ENCODE peak calls at places on chromosomes 5 and 9, in seven cellular contexts. One of them, this sample, is unnamed.

GRCh38 chr5:58706746-58707145 is 123.9 kb downstream of the RAB3C start:
- DNase-seq in A549: no peak
- DNase-seq in K562: no peak
- DNase-seq in HepG2: no peak
- DNase-seq in HCT116: no peak
- DNase-seq in H1: no peak
- DNase-seq in IMR-90: no peak
- DNase-seq in this sample: no peak

GRCh38 chr5:106454050-106454449 is 1216.7 kb downstream of the EFNA5 start:
- DNase-seq in HCT116: no peak
- DNase-seq in K562: no peak
- DNase-seq in A549: no peak
- DNase-seq in HepG2: no peak
- DNase-seq in IMR-90: no peak
- DNase-seq in H1: no peak
- DNase-seq in this sample: no peak

GRCh38 chr5:67996596-67996995 is 219.0 kb upstream of the PIK3R1 start:
- DNase-seq in HCT116: no peak
- DNase-seq in IMR-90: no peak
- DNase-seq in A549: no peak
- DNase-seq in H1: no peak
- DNase-seq in K562: no peak
- DNase-seq in HepG2: no peak
- DNase-seq in this sample: no peak

GRCh38 chr9:105132576-105132975 is 111.9 kb upstream of the SLC44A1 start:
- DNase-seq in K562: no peak
- DNase-seq in A549: peak; percentile 68
- DNase-seq in H1: no peak
- DNase-seq in HCT116: peak; percentile 33
- DNase-seq in HepG2: peak; percentile 43
- DNase-seq in IMR-90: peak; percentile 95
- DNase-seq in this sample: no peak

GRCh38 chr5:127959152-127959764 is 124.3 kb upstream of the SLC12A2 start:
- DNase-seq in A549: peak; percentile 47
- DNase-seq in IMR-90: peak; percentile 92
- DNase-seq in H1: no peak
- DNase-seq in HCT116: peak; percentile 39
- DNase-seq in HepG2: peak; percentile 59
- DNase-seq in K562: no peak
- DNase-seq in this sample: no peak

GRCh38 chr5:138105709-138106108 is 21.9 kb downstream of the WNT8A start:
- DNase-seq in HCT116: no peak
- DNase-seq in H1: no peak
- DNase-seq in K562: no peak
- DNase-seq in A549: no peak
- DNase-seq in IMR-90: no peak
- DNase-seq in HepG2: no peak
- DNase-seq in this sample: no peak

GRCh38 chr5:68795190-68795589 is 298.6 kb upstream of the SLC30A5 start:
- DNase-seq in HepG2: no peak
- DNase-seq in K562: no peak
- DNase-seq in IMR-90: no peak
- DNase-seq in HCT116: no peak
- DNase-seq in A549: no peak
- DNase-seq in H1: no peak
- DNase-seq in this sample: no peak

GRCh38 chr9:81393985-81394811 is 295.1 kb downstream of the TLE1 start:
- DNase-seq in IMR-90: peak; percentile 61
- DNase-seq in K562: no peak
- DNase-seq in HCT116: no peak
- DNase-seq in HepG2: no peak
- DNase-seq in A549: no peak
- DNase-seq in H1: no peak
- DNase-seq in this sample: no peak

GRCh38 chr9:22169243-22169642 is 160.1 kb upstream of the CDKN2B start:
- DNase-seq in H1: no peak
- DNase-seq in K562: no peak
- DNase-seq in HCT116: no peak
- DNase-seq in A549: no peak
- DNase-seq in IMR-90: peak; percentile 79
- DNase-seq in HepG2: no peak
- DNase-seq in this sample: no peak

GRCh38 chr5:13566903-13567339 is 377.6 kb downstream of the DNAH5 start:
- DNase-seq in A549: peak; percentile 25
- DNase-seq in K562: no peak
- DNase-seq in IMR-90: peak; percentile 87
- DNase-seq in HCT116: no peak
- DNase-seq in HepG2: no peak
- DNase-seq in H1: no peak
- DNase-seq in this sample: no peak

GRCh38 chr9:13778486-13779110 is 499.1 kb upstream of the MPDZ start:
- DNase-seq in K562: no peak
- DNase-seq in HepG2: no peak
- DNase-seq in IMR-90: peak; percentile 4
- DNase-seq in A549: no peak
- DNase-seq in H1: no peak
- DNase-seq in HCT116: no peak
- DNase-seq in this sample: no peak

GRCh38 chr9:132030626-132031325 is 48.9 kb downstream of the MED27 start:
- DNase-seq in HCT116: no peak
- DNase-seq in A549: no peak
- DNase-seq in H1: peak; percentile 33
- DNase-seq in HepG2: no peak
- DNase-seq in K562: no peak
- DNase-seq in IMR-90: no peak
- DNase-seq in this sample: no peak

GRCh38 chr5:568061-568781 is 43.9 kb upstream of the CEP72 start:
- DNase-seq in HepG2: no peak
- DNase-seq in A549: no peak
- DNase-seq in K562: no peak
- DNase-seq in HCT116: no peak
- DNase-seq in H1: no peak
- DNase-seq in IMR-90: no peak
- DNase-seq in this sample: no peak

GRCh38 chr5:179217356-179217755 is 127.9 kb downstream of the ADAMTS2 start:
- DNase-seq in IMR-90: peak; percentile 42
- DNase-seq in A549: no peak
- DNase-seq in K562: no peak
- DNase-seq in H1: no peak
- DNase-seq in HepG2: no peak
- DNase-seq in HCT116: no peak
- DNase-seq in this sample: no peak

GRCh38 chr5:14813747-14814146 is 57.8 kb downstream of the ANKH start:
- DNase-seq in IMR-90: no peak
- DNase-seq in K562: no peak
- DNase-seq in H1: no peak
- DNase-seq in HepG2: no peak
- DNase-seq in A549: no peak
- DNase-seq in HCT116: no peak
- DNase-seq in this sample: no peak

GRCh38 chr5:14809369-14810144 is 62.0 kb downstream of the ANKH start:
- DNase-seq in HCT116: peak; percentile 79
- DNase-seq in K562: peak; percentile 16
- DNase-seq in HepG2: peak; percentile 65
- DNase-seq in H1: no peak
- DNase-seq in IMR-90: peak; percentile 93
- DNase-seq in A549: peak; percentile 37
- DNase-seq in this sample: peak; percentile 88

GRCh38 chr5:14812166-14812565 is 59.4 kb downstream of the ANKH start:
- DNase-seq in K562: no peak
- DNase-seq in HepG2: no peak
- DNase-seq in H1: no peak
- DNase-seq in HCT116: no peak
- DNase-seq in A549: no peak
- DNase-seq in IMR-90: no peak
- DNase-seq in this sample: no peak

GRCh38 chr5:14810282-14810681 is 61.3 kb downstream of the ANKH start:
- DNase-seq in K562: no peak
- DNase-seq in HCT116: no peak
- DNase-seq in A549: no peak
- DNase-seq in IMR-90: no peak
- DNase-seq in H1: no peak
- DNase-seq in HepG2: no peak
- DNase-seq in this sample: no peak

DNA sequence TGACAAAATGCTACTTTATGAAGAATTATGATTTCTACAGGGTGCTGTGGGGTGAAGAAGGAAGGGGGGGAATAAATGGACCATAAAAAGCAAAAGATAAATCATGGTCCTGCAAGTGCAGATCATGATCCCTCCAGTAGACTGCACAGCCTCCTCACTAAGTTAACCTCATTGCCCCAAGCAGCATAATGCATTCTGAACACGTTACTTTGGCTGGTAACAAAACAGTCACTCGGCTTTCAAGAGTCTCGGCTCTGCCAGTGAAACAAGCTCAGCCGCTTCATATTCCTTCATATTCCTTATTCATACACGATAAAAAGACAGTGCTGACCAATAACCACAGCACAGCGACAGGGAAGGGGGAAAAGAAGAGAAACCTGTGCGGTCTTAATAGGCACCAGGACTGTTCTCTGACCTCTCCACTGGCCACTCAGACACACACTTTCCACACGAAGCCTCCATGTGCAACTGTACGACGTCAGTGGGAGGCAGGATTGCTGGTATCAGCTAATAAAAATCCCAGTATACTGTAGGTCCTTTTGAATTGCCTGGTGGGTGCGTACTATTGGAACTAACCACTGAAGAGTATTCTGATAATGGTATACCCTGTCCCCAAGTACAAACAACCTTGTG is 60.5 kb downstream of the ANKH start:
- DNase-seq in HepG2: no peak
- DNase-seq in K562: no peak
- DNase-seq in H1: no peak
- DNase-seq in HCT116: no peak
- DNase-seq in A549: no peak
- DNase-seq in IMR-90: no peak
- DNase-seq in this sample: no peak
- TF ChIP-seq CEBPB in HepG2: no peak
- TF ChIP-seq CEBPB in K562: no peak
- TF ChIP-seq CEBPB in H1: no peak
- TF ChIP-seq CEBPB in HCT116: no peak
- TF ChIP-seq CEBPB in A549: no peak
- TF ChIP-seq CEBPB in IMR-90: no peak
- TF ChIP-seq CEBPB in this sample: no peak

DNA sequence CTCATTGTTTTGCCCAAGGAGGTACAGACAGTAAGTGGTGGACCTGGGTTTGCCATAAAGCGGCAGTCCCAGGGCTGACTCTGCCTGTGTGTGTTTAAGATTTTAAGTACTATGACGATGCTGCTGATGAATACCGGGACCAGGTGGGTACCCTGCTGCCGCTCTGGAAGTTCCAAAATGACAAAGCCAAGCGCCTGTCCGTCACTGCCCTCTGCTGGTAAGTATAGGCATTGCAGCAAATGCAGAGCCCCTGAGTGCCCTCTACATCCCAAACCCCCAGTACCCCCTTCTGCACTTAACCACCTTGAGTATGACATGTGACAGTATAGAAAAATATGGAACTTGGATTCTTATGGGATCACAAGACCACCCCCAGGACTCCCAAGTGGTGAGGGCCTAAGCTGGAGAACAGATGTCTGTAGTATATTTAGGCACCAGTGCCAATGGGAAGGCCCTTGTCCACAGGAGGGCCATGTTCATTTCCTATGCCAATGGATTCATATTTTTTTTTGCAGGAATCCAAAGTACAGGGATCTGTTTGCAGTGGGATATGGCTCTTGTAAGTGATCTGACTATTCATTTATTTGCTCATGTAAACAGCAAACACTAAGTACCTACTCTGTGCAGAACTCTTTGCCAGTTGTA is 22.0 kb downstream of the ENHO start:
- DNase-seq in H1: peak; percentile 91
- DNase-seq in A549: peak; percentile 73
- DNase-seq in IMR-90: peak; percentile 19
- DNase-seq in HepG2: peak; percentile 18
- DNase-seq in K562: peak; percentile 73
- DNase-seq in HCT116: peak; percentile 29
- DNase-seq in this sample: no peak
- TF ChIP-seq CEBPB in H1: no peak
- TF ChIP-seq CEBPB in A549: no peak
- TF ChIP-seq CEBPB in IMR-90: no peak
- TF ChIP-seq CEBPB in HepG2: no peak
- TF ChIP-seq CEBPB in K562: no peak
- TF ChIP-seq CEBPB in HCT116: no peak
- TF ChIP-seq CEBPB in this sample: no peak

DNA sequence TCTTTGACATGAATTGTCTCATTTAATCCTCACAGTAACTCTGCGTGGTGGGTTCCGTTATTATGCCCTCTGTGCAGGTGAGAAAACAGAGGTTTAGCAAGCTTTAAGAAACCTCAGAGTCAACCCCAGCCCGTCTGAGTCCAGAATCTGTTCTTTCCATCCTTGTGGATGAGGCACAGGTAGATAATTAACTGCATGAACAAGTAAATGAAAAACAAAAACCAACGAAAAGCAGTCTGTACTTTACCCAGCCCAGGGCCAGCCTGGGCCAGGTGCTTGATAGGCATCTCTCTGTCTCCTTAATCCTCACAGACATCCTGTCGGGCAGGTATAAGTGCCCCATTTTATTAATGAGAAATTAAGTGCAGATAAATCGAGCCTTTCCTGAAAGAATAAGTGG is 25.3 kb upstream of the CXCL14 start:
- DNase-seq in A549: no peak
- DNase-seq in HCT116: no peak
- DNase-seq in IMR-90: no peak
- DNase-seq in K562: no peak
- DNase-seq in HepG2: no peak
- DNase-seq in H1: no peak
- DNase-seq in this sample: no peak
- TF ChIP-seq CEBPB in A549: no peak
- TF ChIP-seq CEBPB in HCT116: no peak
- TF ChIP-seq CEBPB in IMR-90: no peak
- TF ChIP-seq CEBPB in K562: no peak
- TF ChIP-seq CEBPB in HepG2: no peak
- TF ChIP-seq CEBPB in H1: no peak
- TF ChIP-seq CEBPB in this sample: no peak

GRCh38 chr5:141518616-141519015 is 29.7 kb downstream of the PCDHGC5 start:
- DNase-seq in K562: no peak
- DNase-seq in H1: no peak
- DNase-seq in IMR-90: no peak
- DNase-seq in HepG2: no peak
- DNase-seq in A549: no peak
- DNase-seq in HCT116: no peak
- DNase-seq in this sample: no peak

GRCh38 chr5:141521244-141521781 is 32.4 kb downstream of the PCDHGC5 start:
- DNase-seq in IMR-90: peak; percentile 100
- DNase-seq in H1: no peak
- DNase-seq in A549: peak; percentile 74
- DNase-seq in HCT116: peak; percentile 98
- DNase-seq in HepG2: peak; percentile 81
- DNase-seq in K562: no peak
- DNase-seq in this sample: no peak

GRCh38 chr5:141517902-141518610 is 29.2 kb downstream of the PCDHGC5 start:
- DNase-seq in A549: no peak
- DNase-seq in HepG2: no peak
- DNase-seq in HCT116: no peak
- DNase-seq in K562: no peak
- DNase-seq in IMR-90: peak; percentile 87
- DNase-seq in H1: no peak
- DNase-seq in this sample: no peak

GRCh38 chr5:141517321-141517720 is 28.4 kb downstream of the PCDHGC5 start:
- DNase-seq in A549: no peak
- DNase-seq in H1: no peak
- DNase-seq in IMR-90: no peak
- DNase-seq in K562: no peak
- DNase-seq in HepG2: no peak
- DNase-seq in HCT116: no peak
- DNase-seq in this sample: no peak

GRCh38 chr5:141519605-141520288 is 30.9 kb downstream of the PCDHGC5 start:
- DNase-seq in A549: no peak
- DNase-seq in H1: no peak
- DNase-seq in K562: no peak
- DNase-seq in HCT116: no peak
- DNase-seq in IMR-90: peak; percentile 43
- DNase-seq in HepG2: no peak
- DNase-seq in this sample: no peak
- TF ChIP-seq CEBPB in A549: no peak
- TF ChIP-seq CEBPB in H1: no peak
- TF ChIP-seq CEBPB in K562: no peak
- TF ChIP-seq CEBPB in HCT116: no peak
- TF ChIP-seq CEBPB in IMR-90: no peak
- TF ChIP-seq CEBPB in HepG2: no peak
- TF ChIP-seq CEBPB in this sample: no peak

This sample was measured in GM12878.